ENCODE peak calls at places on chromosomes 11 and 22, in eight cellular contexts. L, U, B, D, E, C, A and I are unnamed samples.

GRCh38 chr22:50698546-50698945 is 25.9 kb downstream of the SHANK3 start:
- DNase-seq in L (no peak), U (no peak), B (no peak), D (no peak), E (no peak), C (no peak), A (no peak), I (peak; percentile 19)

GRCh38 chr11:88535916-88536547 is 198.5 kb upstream of the CTSC start:
- DNase-seq in L (no peak), U (no peak), B (no peak), D (no peak), E (no peak), C (peak; percentile 77), A (no peak), I (no peak)

GRCh38 chr11:123034587-123034986 is 27.3 kb downstream of the HSPA8 start:
- DNase-seq in L (no peak), U (no peak), B (no peak), D (no peak), E (no peak), C (no peak), A (no peak), I (no peak)

GRCh38 chr11:119928047-119928446 is 199.0 kb upstream of the NECTIN1 start:
- DNase-seq in L (no peak), U (no peak), B (no peak), D (no peak), E (no peak), C (no peak), A (no peak), I (no peak)

GRCh38 chr22:31637938-31638618 is 23.9 kb downstream of the PISD start:
- DNase-seq in L (no peak), U (no peak), B (no peak), D (no peak), E (no peak), C (no peak), A (no peak), I (peak; percentile 42)

GRCh38 chr11:64305075-64305690 is at the start of gene ESRRA:
- DNase-seq in L (peak; percentile 100), U (peak; percentile 100), B (peak; percentile 100), D (peak; percentile 98), E (peak; percentile 99), C (peak; percentile 96), A (peak; percentile 100), I (peak; percentile 100)

GRCh38 chr11:9535189-9535781 is 38.2 kb upstream of the WEE1 start:
- DNase-seq in L (peak; percentile 93), U (peak; percentile 65), B (peak; percentile 52), D (peak; percentile 72), E (peak; percentile 39), C (peak; percentile 44), A (no peak), I (peak; percentile 80)

GRCh38 chr11:90476442-90477007 is 253.7 kb upstream of the CHORDC1 start:
- DNase-seq in L (no peak), U (peak; percentile 55), B (no peak), D (peak; percentile 22), E (peak; percentile 23), C (peak; percentile 21), A (no peak), I (no peak)

GRCh38 chr11:82978422-82979099 is 77.0 kb downstream of the DDIAS start:
- DNase-seq in L (no peak), U (no peak), B (no peak), D (no peak), E (no peak), C (no peak), A (no peak), I (no peak)

GRCh38 chr11:31722754-31723153 is 88.4 kb downstream of the PAX6 start:
- DNase-seq in L (no peak), U (no peak), B (no peak), D (no peak), E (no peak), C (no peak), A (no peak), I (no peak)

GRCh38 chr11:82818399-82819043 is 81.7 kb downstream of the PRCP start:
- DNase-seq in L (no peak), U (no peak), B (no peak), D (no peak), E (no peak), C (no peak), A (no peak), I (no peak)

GRCh38 chr22:36294801-36295200 is 41.9 kb downstream of the APOL1 start:
- DNase-seq in L (no peak), U (no peak), B (no peak), D (no peak), E (no peak), C (no peak), A (no peak), I (peak; percentile 8)
- H3K9me3 ChIP-seq in L (no peaks in the 10 kb centered on the region), U (no peaks in the 10 kb centered on the region), B (no peaks in the 10 kb centered on the region), D (peaks cover 10% of the 10 kb centered on the region), E (no peaks in the 10 kb centered on the region), C (no peaks in the 10 kb centered on the region), A (no peaks in the 10 kb centered on the region), I (no peaks in the 10 kb centered on the region)

DNA sequence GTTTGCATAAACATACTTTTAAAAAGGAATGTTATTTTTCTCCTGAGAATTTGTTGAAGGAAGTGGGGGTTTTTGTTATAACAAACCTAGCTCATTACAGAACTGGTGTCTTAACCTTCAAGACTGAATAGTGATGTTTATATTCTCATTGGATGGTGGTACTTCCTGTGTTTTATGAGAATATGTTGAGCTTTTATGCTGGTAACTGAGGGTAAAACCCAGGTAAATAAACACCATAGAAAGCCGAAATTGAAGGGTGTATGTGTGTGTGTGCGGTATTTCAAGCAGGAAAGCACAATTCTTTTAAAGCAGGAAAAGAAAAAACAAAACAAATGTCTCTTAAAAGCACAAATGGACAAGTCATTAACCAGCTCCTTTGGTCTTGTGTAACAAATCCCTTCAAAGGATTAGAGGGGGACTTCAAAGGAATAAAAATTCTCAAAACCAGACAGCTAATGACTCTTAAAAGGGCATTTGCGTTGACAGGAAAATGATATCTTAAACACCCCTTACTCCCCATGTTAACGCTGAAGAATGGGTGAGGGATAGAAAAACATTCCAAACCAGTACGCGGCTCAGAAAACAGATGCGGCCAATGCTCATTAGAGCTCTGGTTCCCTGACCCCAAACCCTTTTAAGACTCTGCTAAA is 23.8 kb downstream of the LMO2 start:
- DNase-seq in L (no peak), U (no peak), B (no peak), D (no peak), E (no peak), C (no peak), A (no peak), I (no peak)
- H3K9me3 ChIP-seq in L (no peaks in the 10 kb centered on the region), U (no peaks in the 10 kb centered on the region), B (no peaks in the 10 kb centered on the region), D (no peaks in the 10 kb centered on the region), E (no peaks in the 10 kb centered on the region), C (no peaks in the 10 kb centered on the region), A (no peaks in the 10 kb centered on the region), I (no peaks in the 10 kb centered on the region)

GRCh38 chr22:49454726-49455125 is 372.9 kb downstream of the BRD1 start:
- DNase-seq in L (no peak), U (no peak), B (no peak), D (no peak), E (no peak), C (no peak), A (no peak), I (no peak)

GRCh38 chr22:49457146-49457545 is 370.5 kb downstream of the BRD1 start:
- DNase-seq in L (no peak), U (no peak), B (no peak), D (no peak), E (no peak), C (no peak), A (no peak), I (no peak)

GRCh38 chr22:49460662-49461371 is 366.9 kb downstream of the BRD1 start:
- DNase-seq in L (no peak), U (no peak), B (no peak), D (no peak), E (no peak), C (no peak), A (no peak), I (no peak)

GRCh38 chr22:49458708-49459099 is 369.0 kb downstream of the BRD1 start:
- DNase-seq in L (no peak), U (no peak), B (no peak), D (no peak), E (no peak), C (no peak), A (no peak), I (no peak)

DNA sequence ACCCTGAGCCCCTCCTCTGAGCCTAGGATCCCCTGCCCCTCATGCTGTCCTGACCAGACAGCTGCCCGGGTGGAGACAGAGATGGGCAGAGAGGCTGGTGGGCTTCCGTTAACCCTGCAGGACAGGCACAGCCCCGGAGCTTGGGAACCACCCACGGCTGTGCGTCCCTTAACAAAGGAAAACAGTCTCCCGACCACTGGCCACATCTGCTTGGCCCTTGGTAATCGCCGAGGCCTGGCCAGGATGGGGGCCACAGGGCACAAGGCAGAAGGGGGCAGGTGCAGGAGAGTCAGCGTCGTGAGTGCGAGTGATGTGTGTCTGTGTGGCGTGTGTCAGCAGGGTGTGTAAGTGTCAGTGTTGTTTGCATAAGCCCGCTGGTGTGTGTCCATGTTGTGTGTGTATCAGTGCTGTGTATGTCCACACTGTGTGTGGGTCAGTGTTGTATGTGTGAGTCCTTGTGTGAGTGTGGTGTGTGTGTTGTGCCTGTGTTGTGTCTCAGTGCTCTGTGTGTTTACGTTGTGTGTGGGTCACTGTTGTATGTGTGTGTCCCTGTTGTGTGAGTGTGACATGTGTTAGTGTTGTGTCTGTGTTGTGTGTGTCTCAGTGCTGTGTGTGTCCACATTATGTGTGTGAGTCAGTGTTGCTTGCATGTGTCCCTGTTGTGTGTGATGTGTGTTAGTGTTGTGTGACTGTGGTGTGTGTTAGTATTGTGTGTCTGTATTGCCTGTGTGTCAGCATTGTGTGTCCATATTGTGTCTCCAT is 369.5 kb downstream of the BRD1 start:
- DNase-seq in L (no peak), U (no peak), B (no peak), D (no peak), E (no peak), C (no peak), A (no peak), I (no peak)
- H3K9me3 ChIP-seq in L (no peaks in the 10 kb centered on the region), U (no peaks in the 10 kb centered on the region), B (no peaks in the 10 kb centered on the region), D (no peaks in the 10 kb centered on the region), E (no peaks in the 10 kb centered on the region), C (no peaks in the 10 kb centered on the region), A (peaks cover 15% of the 10 kb centered on the region), I (no peaks in the 10 kb centered on the region)

GRCh38 chr11:3357994-3358676 is 20.8 kb downstream of the ZNF195 start:
- DNase-seq in L (no peak), U (no peak), B (no peak), D (no peak), E (no peak), C (no peak), A (no peak), I (no peak)

GRCh38 chr11:3359092-3359824 is 19.7 kb downstream of the ZNF195 start:
- DNase-seq in L (no peak), U (no peak), B (no peak), D (no peak), E (no peak), C (no peak), A (no peak), I (no peak)

GRCh38 chr11:3356858-3357257 is 22.1 kb downstream of the ZNF195 start:
- DNase-seq in L (no peak), U (no peak), B (no peak), D (no peak), E (no peak), C (no peak), A (no peak), I (no peak)

GRCh38 chr11:3353066-3353465 is 25.9 kb downstream of the ZNF195 start:
- DNase-seq in L (no peak), U (no peak), B (no peak), D (no peak), E (no peak), C (no peak), A (no peak), I (no peak)

DNA sequence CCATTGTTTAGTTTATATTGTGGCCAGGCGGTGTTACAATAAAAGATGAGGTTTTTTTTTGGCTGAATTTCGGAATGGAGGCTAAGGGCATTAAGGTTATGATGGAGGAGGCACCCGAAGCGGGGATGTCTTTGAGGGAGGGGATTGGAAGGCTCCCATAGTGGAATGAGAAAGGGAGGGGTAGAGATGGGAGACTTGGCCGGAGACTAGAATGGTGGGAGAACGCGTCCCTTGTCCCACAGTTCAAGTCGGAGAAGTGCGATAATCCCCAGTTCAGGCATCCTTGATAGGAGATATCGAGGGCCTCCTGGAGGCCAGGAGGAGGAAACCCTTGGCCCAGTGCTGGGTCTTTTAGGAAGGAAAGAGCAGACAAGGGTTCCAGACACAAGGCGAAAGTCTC is 21.6 kb downstream of the ZNF195 start:
- DNase-seq in L (no peak), U (no peak), B (no peak), D (no peak), E (no peak), C (no peak), A (no peak), I (no peak)
- H3K9me3 ChIP-seq in L (peaks cover 34% of the 10 kb centered on the region), U (peaks cover 7% of the 10 kb centered on the region), B (peaks cover 42% of the 10 kb centered on the region), D (peaks cover 72% of the 10 kb centered on the region), E (peaks cover 74% of the 10 kb centered on the region), C (peaks cover 66% of the 10 kb centered on the region), A (peaks cover 46% of the 10 kb centered on the region), I (peaks cover 100% of the 10 kb centered on the region)